ENCODE peak calls at places on chromosomes 16 and 17, in five cellular contexts. J is RPMI7951; A is T1000; N is stimulated activated CD4-positive, alpha-beta T cell treated with anti-CD3 and anti-CD28 coated beads, Interleukin-2, amount 100 ng/mL, for 48 hours; M is NCI-H2081. G is an unnamed sample.

GRCh38 chr16:49930841-49931240 is 74.9 kb upstream of the ZNF423 start:
- DNase-seq in J (no peak), N (no peak), M (no peak), A (no peak), G (no peak)

GRCh38 chr17:29158515-29159275 is 21.5 kb downstream of the MYO18A start:
- DNase-seq in A (no peak), J (peak), M (no peak), N (no peak), G (no peak)

GRCh38 chr16:72072514-72073342 is 9.7 kb downstream of the HPR start:
- DNase-seq in M (no peak), A (no peak), N (no peak), J (no peak), G (no peak)

GRCh38 chr16:73196670-73197069 is 148.7 kb upstream of the ZFHX3 start:
- DNase-seq in M (peak), A (no peak), J (peak), N (peak), G (peak)

GRCh38 chr16:88468289-88469129 is 15.4 kb downstream of the ZFPM1 start:
- DNase-seq in A (no peak), J (peak), M (no peak), N (no peak), G (peak)

GRCh38 chr16:28524544-28525179 is 14.1 kb downstream of the NUPR1 start:
- DNase-seq in N (no peak), M (no peak), A (no peak), J (no peak), G (no peak)

GRCh38 chr17:20270336-20270735 is 197.0 kb downstream of the LGALS9B start:
- DNase-seq in N (no peak), M (no peak), A (no peak), J (no peak), G (no peak)

GRCh38 chr17:16969931-16970906 is 1.7 kb downstream of the TNFRSF13B start:
- DNase-seq in A (no peak), M (no peak), J (no peak), N (no peak), G (no peak)

GRCh38 chr17:73365934-73366623 is 54.3 kb upstream of the CDC42EP4 start:
- DNase-seq in J (no peak), M (no peak), N (no peak), A (no peak), G (no peak)

GRCh38 chr17:81815646-81815985 is 11.7 kb downstream of the GCGR start:
- DNase-seq in J (no peak), N (no peak), A (no peak), M (no peak), G (no peak)

GRCh38 chr16:3812469-3813172 is 67.9 kb downstream of the CREBBP start:
- DNase-seq in J (no peak), N (no peak), M (no peak), A (no peak), G (no peak)

GRCh38 chr17:43694081-43694870 is 32.6 kb upstream of the MEOX1 start:
- DNase-seq in J (peak), M (peak), N (peak), A (peak), G (peak)

GRCh38 chr17:20266806-20267458 is 200.4 kb downstream of the LGALS9B start:
- DNase-seq in A (peak), M (peak), J (no peak), N (no peak), G (no peak)

GRCh38 chr17:35578195-35578928 is at the start of gene PEX12:
- DNase-seq in J (peak), N (peak), A (peak), M (peak), G (peak)

GRCh38 chr16:79451196-79451816 is 149.2 kb downstream of the MAF start:
- DNase-seq in A (no peak), M (no peak), N (no peak), J (no peak), G (no peak)

GRCh38 chr17:82668024-82668630 is 19.9 kb upstream of the WDR45B start:
- DNase-seq in N (no peak), M (no peak), A (no peak), J (no peak), G (no peak)

GRCh38 chr17:8709006-8709405 is 35.6 kb downstream of the CCDC42 start:
- DNase-seq in M (no peak), A (no peak), N (no peak), J (no peak), G (no peak)

GRCh38 chr16:8858994-8859912 is 9.6 kb downstream of the CARHSP1 start:
- DNase-seq in M (no peak), J (no peak), A (no peak), N (no peak), G (no peak)

GRCh38 chr17:63547083-63547523 is 3.2 kb upstream of the DCAF7 start:
- DNase-seq in A (no peak), N (no peak), J (no peak), M (no peak), G (no peak)

GRCh38 chr17:65013613-65014391 is 42.7 kb downstream of the GNA13 start:
- DNase-seq in A (no peak), M (no peak), J (peak), N (no peak), G (no peak)

GRCh38 chr17:58865301-58865700 is 109.6 kb downstream of the PPM1E start:
- DNase-seq in M (no peak), J (no peak), N (no peak), A (no peak), G (no peak)

GRCh38 chr16:67163164-67163902 is 1.2 kb upstream of the HSF4 start:
- DNase-seq in N (no peak), M (peak), A (no peak), J (peak), G (peak)

GRCh38 chr17:5539286-5539685 is 45.0 kb downstream of the NLRP1 start:
- DNase-seq in A (no peak), N (no peak), M (no peak), J (no peak), G (no peak)

GRCh38 chr16:85365120-85365519 is 248.0 kb upstream of the GSE1 start:
- DNase-seq in J (no peak), M (no peak), N (no peak), A (no peak), G (no peak)

GRCh38 chr16:5024632-5025031 is 9.1 kb downstream of the NAGPA start:
- DNase-seq in N (no peak), A (no peak), M (peak), J (peak), G (no peak)

GRCh38 chr16:68197250-68197649 is 38.7 kb downstream of the ESRP2 start:
- DNase-seq in J (peak), M (no peak), A (no peak), N (no peak), G (no peak)

G was measured in nephron progenitor cell.